ENCODE peak calls at places on chromosomes 12 and 14, in nine cellular contexts. L is spleen, Q is GM12891, Z is SK-N-MC, A is esophagus muscularis mucosa, P is upper lobe of left lung, F is HepG2, K is GM23338, E is prostate gland. T is an unnamed sample.

GRCh38 chr12:49796606-49797451 is 31.4 kb downstream of the NCKAP5L start:
- DNase-seq in Q (no peak), E (no peak), L (peak; percentile 69), Z (no peak), F (no peak), P (no peak), K (no peak), A (no peak), T (no peak)

GRCh38 chr14:70663707-70664179 is 22.0 kb downstream of the TTC9 start:
- DNase-seq in Q (no peak), L (no peak), A (no peak), K (no peak), E (no peak), F (no peak), Z (no peak), P (no peak), T (peak; percentile 26)

GRCh38 chr14:70666364-70666691 is 24.6 kb downstream of the TTC9 start:
- DNase-seq in P (no peak), Q (no peak), Z (no peak), K (no peak), F (no peak), A (no peak), E (no peak), L (no peak), T (no peak)

GRCh38 chr12:131831635-131832041 is 3.4 kb downstream of the MMP17 start:
- DNase-seq in E (no peak), Z (no peak), A (no peak), Q (no peak), F (no peak), K (no peak), P (no peak), L (no peak), T (no peak)

GRCh38 chr14:105092124-105092911 is 27.1 kb upstream of the GPR132 start:
- DNase-seq in Q (no peak), F (no peak), P (peak; percentile 38), E (no peak), K (peak; percentile 41), A (no peak), L (peak; percentile 79), Z (no peak), T (peak; percentile 81)

GRCh38 chr12:48996794-48997718 is 2.1 kb downstream of the DDN start:
- DNase-seq in Q (peak; percentile 72), Z (no peak), K (peak; percentile 95), F (peak; percentile 65), L (peak; percentile 93), P (peak; percentile 84), E (peak; percentile 69), A (peak; percentile 93), T (peak; percentile 82)

GRCh38 chr12:6796576-6796975 is 7.2 kb downstream of the CD4 start:
- DNase-seq in Z (no peak), L (no peak), E (no peak), P (no peak), A (no peak), F (peak; percentile 49), Q (no peak), K (no peak), T (no peak)

GRCh38 chr12:90274407-90274806 is 565.8 kb upstream of the ATP2B1 start:
- DNase-seq in P (no peak), Q (no peak), F (no peak), A (no peak), Z (no peak), L (no peak), K (peak; percentile 24), E (no peak), T (no peak)

GRCh38 chr12:230925-231671 is 17.1 kb upstream of the SLC6A12 start:
- DNase-seq in P (no peak), Q (no peak), K (no peak), A (no peak), L (no peak), E (no peak), Z (no peak), F (no peak), T (no peak)

GRCh38 chr12:44286336-44286735 is 450.5 kb downstream of the TMEM117 start:
- DNase-seq in F (no peak), Q (no peak), E (no peak), K (no peak), A (no peak), Z (no peak), P (no peak), L (no peak), T (no peak)

GRCh38 chr14:41605550-41606248 is 977 bp upstream of the LRFN5 start:
- DNase-seq in P (no peak), F (no peak), E (no peak), Q (no peak), Z (no peak), K (peak; percentile 94), A (no peak), L (no peak), T (no peak)

GRCh38 chr14:59464651-59465569 is at the start of gene GPR135:
- DNase-seq in E (peak; percentile 54), Z (no peak), P (peak; percentile 67), L (peak; percentile 92), Q (peak; percentile 64), F (peak; percentile 24), A (no peak), K (peak; percentile 70), T (peak; percentile 72)

GRCh38 chr12:93032748-93033147 is 103.7 kb upstream of the EEA1 start:
- DNase-seq in L (no peak), A (no peak), P (no peak), F (no peak), K (no peak), Q (no peak), Z (no peak), E (no peak), T (no peak)

GRCh38 chr12:125283521-125283920 is 218.3 kb downstream of the AACS start:
- DNase-seq in K (no peak), L (no peak), P (no peak), A (no peak), Z (no peak), E (no peak), Q (no peak), F (no peak), T (no peak)

GRCh38 chr12:106081606-106082005 is 57.1 kb downstream of the NUAK1 start:
- DNase-seq in P (no peak), Q (no peak), K (no peak), E (no peak), Z (no peak), L (no peak), A (no peak), F (peak; percentile 54), T (no peak)

GRCh38 chr14:22812744-22813143 is 2.5 kb downstream of the SLC7A7 start:
- DNase-seq in K (peak; percentile 57), Q (no peak), E (no peak), F (no peak), A (no peak), Z (no peak), P (no peak), L (peak; percentile 78), T (no peak)

GRCh38 chr12:123512838-123513665 is 20.5 kb downstream of the RILPL1 start:
- DNase-seq in Z (no peak), P (peak; percentile 24), E (no peak), K (peak; percentile 39), A (no peak), F (no peak), L (no peak), Q (no peak), T (no peak)

GRCh38 chr14:31461545-31461944 is 4.2 kb upstream of the DTD2 start:
- DNase-seq in E (no peak), Q (no peak), P (no peak), L (no peak), A (no peak), Z (no peak), K (no peak), F (no peak), T (no peak)

GRCh38 chr14:56807586-56808168 is 2.6 kb downstream of the OTX2 start:
- DNase-seq in Q (no peak), Z (no peak), A (no peak), F (no peak), P (no peak), K (peak; percentile 41), L (no peak), E (no peak), T (no peak)

GRCh38 chr12:3389911-3390310 is 101.1 kb upstream of the PRMT8 start:
- DNase-seq in P (no peak), Z (no peak), Q (no peak), F (no peak), A (peak; percentile 68), L (no peak), E (no peak), K (no peak), T (no peak)

GRCh38 chr12:98678236-98678945 is 33.3 kb downstream of the APAF1 start:
- DNase-seq in P (no peak), K (peak; percentile 16), A (no peak), L (no peak), F (no peak), E (no peak), Q (no peak), Z (no peak), T (no peak)

DNA sequence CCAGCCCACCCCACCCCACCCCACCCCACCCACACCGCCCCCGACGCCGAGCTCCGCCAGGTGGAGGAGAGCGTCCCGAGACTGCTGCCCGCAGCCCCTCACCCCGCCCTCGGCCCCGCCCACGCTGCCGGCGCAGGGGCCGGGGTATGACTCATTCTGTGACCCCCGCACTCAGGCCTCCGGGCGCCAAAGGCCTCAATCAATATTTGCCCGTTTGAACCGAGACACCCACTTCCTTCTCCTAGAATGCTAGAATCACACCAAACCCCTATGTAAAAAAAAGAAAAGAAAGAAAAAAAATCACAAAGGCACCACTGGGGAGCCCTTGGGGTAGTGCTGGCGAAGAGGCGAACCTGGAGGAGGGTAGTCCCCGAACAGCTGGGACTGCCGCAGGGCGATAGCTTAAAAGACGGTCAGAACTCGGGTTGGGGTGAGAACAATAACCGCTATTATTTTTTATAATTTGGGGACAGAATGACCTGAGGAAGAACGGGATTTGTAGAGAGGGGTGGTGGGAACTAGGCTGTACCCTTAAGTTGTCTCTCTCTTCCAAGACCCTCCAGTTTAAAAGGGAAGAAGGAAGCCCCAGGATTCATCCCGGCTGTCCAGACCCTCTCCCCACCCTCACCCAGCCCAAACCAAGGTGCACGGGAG is 894 bp downstream of the KRT8 start:
- DNase-seq in L (no peak), A (no peak), F (peak; percentile 87), E (peak; percentile 46), Q (peak; percentile 72), P (peak; percentile 71), K (peak; percentile 65), Z (no peak), T (no peak)
- TF ChIP-seq POLR2AphosphoS5 in L (peak; percentile 48), A (peak; percentile 35), F (no peak), E (peak; percentile 8), Q (no peak), P (no peak), K (peak; percentile 33), Z (no peak), T (no peak)

GRCh38 chr14:34218866-34219265 is 243.2 kb downstream of the SPTSSA start:
- DNase-seq in P (no peak), A (no peak), L (no peak), F (no peak), K (no peak), Z (no peak), Q (no peak), E (no peak), T (no peak)
- TF ChIP-seq POLR2AphosphoS5 in P (no peak), A (peak; percentile 76), L (no peak), F (no peak), K (no peak), Z (no peak), Q (no peak), E (no peak), T (peak; percentile 56)

GRCh38 chr14:68195126-68195525 is 375.5 kb downstream of the RAD51B start:
- DNase-seq in A (no peak), P (no peak), E (no peak), F (peak; percentile 80), L (no peak), Z (no peak), Q (no peak), K (peak; percentile 64), T (no peak)
- TF ChIP-seq POLR2AphosphoS5 in A (no peak), P (no peak), E (no peak), F (no peak), L (no peak), Z (no peak), Q (no peak), K (no peak), T (no peak)

GRCh38 chr14:74973003-74973614 is 17.7 kb upstream of the PGF start:
- DNase-seq in F (no peak), Q (peak; percentile 67), K (no peak), Z (no peak), P (peak; percentile 52), L (peak; percentile 86), E (no peak), A (no peak), T (peak; percentile 28)
- TF ChIP-seq POLR2AphosphoS5 in F (no peak), Q (no peak), K (no peak), Z (no peak), P (peak; percentile 10), L (peak; percentile 79), E (no peak), A (peak; percentile 29), T (no peak)

T was measured in transverse colon.